ENCODE peak calls at places on chromosomes 12 and 14, in four cellular contexts. Y is mammary epithelial cell, N is lung, K is pancreas. W is an unnamed sample.

GRCh38 chr14:21204167-21205025 is 48.5 kb upstream of the OR5AU1 start:
- DNase-seq in Y (no peak), N (no peak), K (no peak), W (no peak)

GRCh38 chr14:64080452-64080851 is 213.7 kb downstream of the ESR2 start:
- DNase-seq in Y (peak; percentile 32), N (no peak), K (no peak), W (no peak)

GRCh38 chr12:27095346-27095745 is 13.0 kb upstream of the C12orf71 start:
- DNase-seq in Y (peak; percentile 22), N (no peak), K (no peak), W (no peak)

GRCh38 chr12:109504068-109504467 is 26.6 kb downstream of the UBE3B start:
- DNase-seq in Y (no peak), N (no peak), K (no peak), W (no peak)

GRCh38 chr12:90229771-90230170 is 521.1 kb upstream of the ATP2B1 start:
- DNase-seq in Y (no peak), N (no peak), K (no peak), W (no peak)

GRCh38 chr12:121089031-121089812 is 43.5 kb upstream of the P2RX7 start:
- DNase-seq in Y (no peak), N (no peak), K (no peak), W (peak; percentile 30)

GRCh38 chr14:72543325-72543724 is 350.6 kb downstream of the DPF3 start:
- DNase-seq in Y (no peak), N (no peak), K (no peak), W (no peak)

GRCh38 chr12:17215754-17216153 is 609.8 kb upstream of the LMO3 start:
- DNase-seq in Y (no peak), N (no peak), K (no peak), W (no peak)

GRCh38 chr14:66918527-66918926 is 270.7 kb upstream of the GARIN2 start:
- DNase-seq in Y (no peak), N (no peak), K (no peak), W (no peak)

GRCh38 chr12:120980800-120981368 is 2.5 kb downstream of the HNF1A start:
- DNase-seq in Y (no peak), N (no peak), K (peak; percentile 63), W (peak; percentile 77)

GRCh38 chr12:59695379-59695778 is 99.5 kb downstream of the SLC16A7 start:
- DNase-seq in Y (peak; percentile 66), N (no peak), K (no peak), W (no peak)

GRCh38 chr14:36516719-36517241 is 3.3 kb downstream of the NKX2-1 start:
- DNase-seq in Y (no peak), N (no peak), K (no peak), W (no peak)

GRCh38 chr12:49777800-49778748 is 36.7 kb downstream of the TMBIM6 start:
- DNase-seq in Y (peak; percentile 41), N (peak; percentile 70), K (peak; percentile 50), W (peak; percentile 68)

GRCh38 chr12:29429999-29430698 is 49.2 kb upstream of the ERGIC2 start:
- DNase-seq in Y (peak; percentile 65), N (no peak), K (no peak), W (no peak)

GRCh38 chr14:104048758-104049496 is 36.6 kb upstream of the ASPG start:
- DNase-seq in Y (peak; percentile 59), N (no peak), K (no peak), W (no peak)

GRCh38 chr14:68864301-68864810 is 71.5 kb upstream of the ZFP36L1 start:
- DNase-seq in Y (no peak), N (no peak), K (no peak), W (no peak)

GRCh38 chr14:50060871-50061663 is 55.3 kb downstream of the VCPKMT start:
- DNase-seq in Y (peak; percentile 99), N (no peak), K (no peak), W (no peak)

GRCh38 chr12:48996794-48997718 is 2.1 kb downstream of the DDN start:
- DNase-seq in Y (no peak), N (peak; percentile 77), K (peak; percentile 64), W (peak; percentile 76)

GRCh38 chr14:23877538-23878180 is 75.9 kb upstream of the DHRS4 start:
- DNase-seq in Y (no peak), N (no peak), K (no peak), W (no peak)

GRCh38 chr14:25237845-25238244 is 187.9 kb upstream of the STXBP6 start:
- DNase-seq in Y (peak; percentile 27), N (no peak), K (no peak), W (peak; percentile 66)

GRCh38 chr12:131529196-131530040 is 181.5 kb upstream of the SFSWAP start:
- DNase-seq in Y (no peak), N (no peak), K (no peak), W (no peak)

GRCh38 chr14:48690349-48690748 is 895.8 kb downstream of the RPS29 start:
- DNase-seq in Y (no peak), N (no peak), K (no peak), W (no peak)

GRCh38 chr12:26795899-26796298 is 37.1 kb downstream of the ITPR2 start:
- DNase-seq in Y (no peak), N (no peak), K (no peak), W (no peak)

GRCh38 chr12:49511410-49511809 is 27.4 kb upstream of the KCNH3 start:
- DNase-seq in Y (peak; percentile 84), N (no peak), K (no peak), W (no peak)

GRCh38 chr12:62021808-62022207 is 238.4 kb upstream of the USP15 start:
- DNase-seq in Y (no peak), N (no peak), K (no peak), W (no peak)

GRCh38 chr14:83994020-83994419 is 1535.9 kb upstream of the FLRT2 start:
- DNase-seq in Y (no peak), N (no peak), K (no peak), W (no peak)

GRCh38 chr14:32256606-32257005 is 53.5 kb upstream of the RNU6-8 start:
- DNase-seq in Y (no peak), N (no peak), K (no peak), W (no peak)

GRCh38 chr12:57231276-57232021 is 1.9 kb downstream of the SHMT2 start:
- DNase-seq in Y (no peak), N (no peak), K (no peak), W (no peak)

GRCh38 chr12:57229634-57230380 is at the start of gene SHMT2:
- DNase-seq in Y (peak; percentile 85), N (peak; percentile 94), K (peak; percentile 95), W (peak; percentile 97)

GRCh38 chr12:57227315-57228115 is 2.0 kb upstream of the SHMT2 start:
- DNase-seq in Y (peak; percentile 60), N (no peak), K (no peak), W (no peak)

GRCh38 chr12:57230381-57231155 is 1.1 kb downstream of the SHMT2 start:
- DNase-seq in Y (no peak), N (no peak), K (peak; percentile 15), W (peak; percentile 54)

DNA sequence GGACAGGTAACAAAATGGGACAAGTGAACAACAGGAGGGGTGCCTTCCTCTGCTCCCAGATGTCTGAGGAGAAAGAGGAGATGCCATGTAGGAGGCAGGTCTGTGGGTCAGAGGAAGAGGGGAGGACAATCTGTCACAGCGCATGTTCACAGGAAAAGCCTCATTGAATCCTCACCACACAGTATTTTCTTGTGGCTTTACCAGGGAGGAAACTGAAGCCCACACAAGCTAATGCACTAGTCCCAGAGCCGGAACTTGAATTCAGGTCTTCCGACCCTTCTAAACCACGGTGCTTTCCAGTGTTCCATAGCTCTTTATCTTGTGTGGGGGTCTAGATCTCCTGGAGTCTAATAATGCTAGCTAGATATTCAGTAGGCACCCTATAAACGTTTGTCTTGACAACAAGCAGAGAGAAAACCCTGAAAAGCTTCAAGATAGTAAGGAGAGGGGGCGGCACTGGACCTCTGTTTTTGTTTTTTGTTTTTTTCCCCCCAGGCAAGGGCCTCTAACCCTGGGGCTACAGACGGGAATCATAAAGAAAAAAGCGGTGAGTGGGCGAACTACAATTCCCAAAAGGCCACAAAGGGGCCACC is 374 bp upstream of the SHMT2 start:
- DNase-seq in Y (no peak), N (no peak), K (no peak), W (no peak)
- H3K4me3 ChIP-seq in Y (peak overlapping the region; percentile 8), N (no peak overlapping the region), K (no peak overlapping the region), W (no peak overlapping the region)

GRCh38 chr12:124625867-124626675 is 58.7 kb upstream of the NCOR2 start:
- DNase-seq in Y (peak; percentile 71), N (peak; percentile 82), K (peak; percentile 40), W (peak; percentile 96)
- H3K27ac ChIP-seq in Y (no peak overlapping the region), N (peak overlapping the region; percentile 69), K (no peak overlapping the region), W (peak overlapping the region; percentile 87)

GRCh38 chr12:64598831-64599230 is 11.5 kb upstream of the RASSF3 start:
- DNase-seq in Y (no peak), N (no peak), K (no peak), W (no peak)
- H3K4me3 ChIP-seq in Y (no peak overlapping the region), N (no peak overlapping the region), K (no peak overlapping the region), W (no peak overlapping the region)

GRCh38 chr12:93664573-93665138 is 12.5 kb upstream of the CRADD start:
- DNase-seq in Y (peak; percentile 81), N (no peak), K (no peak), W (no peak)
- H3K27ac ChIP-seq in Y (no peak overlapping the region), N (no peak overlapping the region), K (no peak overlapping the region), W (no peak overlapping the region)

DNA sequence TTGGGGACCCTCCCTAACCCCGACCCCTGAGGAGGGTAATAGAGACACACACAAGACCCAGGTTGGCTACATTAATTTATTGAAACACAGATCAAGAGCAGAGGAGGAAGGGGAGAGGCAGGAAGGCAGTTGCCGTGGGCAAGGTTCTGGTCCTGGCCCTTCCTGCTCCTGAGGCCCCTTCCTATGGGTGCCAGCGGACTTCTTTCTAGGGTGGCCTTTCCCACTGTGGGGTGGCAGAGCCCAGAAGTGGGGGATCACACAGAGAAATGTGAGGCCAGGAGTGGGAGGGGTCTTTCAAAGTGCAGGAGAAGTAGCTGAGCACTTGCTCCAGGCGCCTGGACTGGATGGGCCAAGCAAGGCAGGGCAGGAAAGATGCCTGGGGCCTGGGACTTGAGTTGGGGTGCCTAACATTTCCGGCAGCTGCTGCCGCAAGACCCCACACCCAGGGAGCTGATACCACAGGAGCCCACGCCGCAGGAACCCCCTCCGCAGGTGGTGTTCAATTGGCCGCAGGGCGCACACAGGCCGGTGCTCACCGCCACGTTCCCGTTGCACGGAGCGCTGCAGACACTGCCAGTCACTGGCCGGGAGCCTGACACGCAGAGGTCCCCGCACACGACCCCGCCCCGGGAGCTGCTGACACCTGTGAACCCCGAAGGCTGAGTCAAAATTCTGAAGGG is 5.3 kb downstream of the KRT81 start:
- DNase-seq in Y (no peak), N (no peak), K (peak; percentile 2), W (no peak)
- H3K4me3 ChIP-seq in Y (no peak overlapping the region), N (no peak overlapping the region), K (no peak overlapping the region), W (no peak overlapping the region)

GRCh38 chr14:102969060-102969791 is 46.8 kb downstream of the AMN start:
- DNase-seq in Y (no peak), N (no peak), K (no peak), W (no peak)
- H3K27ac ChIP-seq in Y (no peak overlapping the region), N (no peak overlapping the region), K (no peak overlapping the region), W (no peak overlapping the region)